ENCODE peak calls at places on chromosomes 1 and 21, in nine cellular contexts. One of them, this sample, is unnamed.

GRCh38 chr1:164613176-164613575 is 54.2 kb downstream of the PBX1 start:
- DNase-seq in PC-9: peak
- DNase-seq in suprapubic skin: no peak
- DNase-seq in lower lobe of right lung: no peak
- DNase-seq in hepatocyte: peak
- DNase-seq in ascending aorta: no peak
- DNase-seq in CD8-positive, alpha-beta T cell: no peak
- DNase-seq in GM23338: peak
- DNase-seq in stomach: peak
- DNase-seq in this sample: no peak

GRCh38 chr1:6412896-6413295 is 6.8 kb downstream of the HES2 start:
- DNase-seq in PC-9: peak
- DNase-seq in suprapubic skin: no peak
- DNase-seq in lower lobe of right lung: no peak
- DNase-seq in hepatocyte: no peak
- DNase-seq in ascending aorta: no peak
- DNase-seq in CD8-positive, alpha-beta T cell: no peak
- DNase-seq in GM23338: no peak
- DNase-seq in stomach: no peak
- DNase-seq in this sample: no peak

GRCh38 chr1:39396671-39397070 is 94.8 kb upstream of the BMP8A start:
- DNase-seq in PC-9: no peak
- DNase-seq in suprapubic skin: no peak
- DNase-seq in lower lobe of right lung: no peak
- DNase-seq in hepatocyte: no peak
- DNase-seq in ascending aorta: no peak
- DNase-seq in CD8-positive, alpha-beta T cell: no peak
- DNase-seq in GM23338: no peak
- DNase-seq in stomach: no peak
- DNase-seq in this sample: no peak

GRCh38 chr1:40930174-40930573 is 49.3 kb upstream of the CTPS1 start:
- DNase-seq in PC-9: no peak
- DNase-seq in suprapubic skin: peak
- DNase-seq in lower lobe of right lung: no peak
- DNase-seq in hepatocyte: no peak
- DNase-seq in ascending aorta: no peak
- DNase-seq in CD8-positive, alpha-beta T cell: no peak
- DNase-seq in GM23338: no peak
- DNase-seq in stomach: peak
- DNase-seq in this sample: no peak

GRCh38 chr1:214503553-214503952 is 47.8 kb downstream of the PTPN14 start:
- DNase-seq in PC-9: no peak
- DNase-seq in suprapubic skin: no peak
- DNase-seq in lower lobe of right lung: no peak
- DNase-seq in hepatocyte: no peak
- DNase-seq in ascending aorta: no peak
- DNase-seq in CD8-positive, alpha-beta T cell: no peak
- DNase-seq in GM23338: no peak
- DNase-seq in stomach: no peak
- DNase-seq in this sample: no peak

GRCh38 chr1:56063461-56063860 is 515.9 kb downstream of the PLPP3 start:
- DNase-seq in PC-9: no peak
- DNase-seq in suprapubic skin: no peak
- DNase-seq in lower lobe of right lung: no peak
- DNase-seq in hepatocyte: no peak
- DNase-seq in ascending aorta: no peak
- DNase-seq in CD8-positive, alpha-beta T cell: no peak
- DNase-seq in GM23338: no peak
- DNase-seq in stomach: no peak
- DNase-seq in this sample: no peak

GRCh38 chr1:48677306-48678287 is 99.1 kb downstream of the BEND5 start:
- DNase-seq in PC-9: peak
- DNase-seq in suprapubic skin: no peak
- DNase-seq in lower lobe of right lung: peak
- DNase-seq in hepatocyte: peak
- DNase-seq in ascending aorta: peak
- DNase-seq in CD8-positive, alpha-beta T cell: peak
- DNase-seq in GM23338: peak
- DNase-seq in stomach: peak
- DNase-seq in this sample: no peak

GRCh38 chr1:212507361-212507760 is 74.6 kb downstream of the NENF start:
- DNase-seq in PC-9: no peak
- DNase-seq in suprapubic skin: no peak
- DNase-seq in lower lobe of right lung: no peak
- DNase-seq in hepatocyte: no peak
- DNase-seq in ascending aorta: no peak
- DNase-seq in CD8-positive, alpha-beta T cell: no peak
- DNase-seq in GM23338: no peak
- DNase-seq in stomach: no peak
- DNase-seq in this sample: no peak

GRCh38 chr1:217982711-217983405 is 302.2 kb upstream of the RRP15 start:
- DNase-seq in PC-9: no peak
- DNase-seq in suprapubic skin: no peak
- DNase-seq in lower lobe of right lung: no peak
- DNase-seq in hepatocyte: no peak
- DNase-seq in ascending aorta: no peak
- DNase-seq in CD8-positive, alpha-beta T cell: no peak
- DNase-seq in GM23338: peak
- DNase-seq in stomach: no peak
- DNase-seq in this sample: no peak

GRCh38 chr1:90475623-90476022 is 241.5 kb downstream of the BARHL2 start:
- DNase-seq in PC-9: no peak
- DNase-seq in suprapubic skin: no peak
- DNase-seq in lower lobe of right lung: no peak
- DNase-seq in hepatocyte: peak
- DNase-seq in ascending aorta: no peak
- DNase-seq in CD8-positive, alpha-beta T cell: no peak
- DNase-seq in GM23338: peak
- DNase-seq in stomach: no peak
- DNase-seq in this sample: peak
- TF ChIP-seq CTCF in PC-9: peak
- TF ChIP-seq CTCF in suprapubic skin: no peak
- TF ChIP-seq CTCF in lower lobe of right lung: no peak
- TF ChIP-seq CTCF in hepatocyte: peak
- TF ChIP-seq CTCF in ascending aorta: peak
- TF ChIP-seq CTCF in CD8-positive, alpha-beta T cell: no peak
- TF ChIP-seq CTCF in GM23338: peak
- TF ChIP-seq CTCF in stomach: no peak
- TF ChIP-seq CTCF in this sample: peak

DNA sequence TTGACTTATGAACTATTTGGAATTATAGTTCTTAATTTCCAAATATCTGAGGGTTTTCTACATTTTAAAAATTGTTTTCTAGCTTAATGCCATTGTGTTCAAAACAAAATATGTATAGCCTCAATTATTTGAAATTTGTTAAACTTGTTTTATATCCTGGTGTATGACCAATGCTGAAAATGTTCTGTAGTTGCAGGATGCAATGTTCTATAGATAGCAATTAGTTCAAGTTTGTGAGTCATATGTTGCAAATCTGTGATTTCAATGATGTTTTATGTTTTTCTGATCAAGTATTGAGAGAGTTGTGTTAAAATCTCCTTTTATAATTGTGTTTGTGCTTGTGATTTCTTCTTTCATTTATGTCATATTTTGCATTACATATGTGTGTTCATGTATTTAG is 517.5 kb downstream of the ADGRL2 start:
- DNase-seq in PC-9: no peak
- DNase-seq in suprapubic skin: no peak
- DNase-seq in lower lobe of right lung: no peak
- DNase-seq in hepatocyte: no peak
- DNase-seq in ascending aorta: no peak
- DNase-seq in CD8-positive, alpha-beta T cell: no peak
- DNase-seq in GM23338: no peak
- DNase-seq in stomach: no peak
- DNase-seq in this sample: no peak
- H3K27ac ChIP-seq in PC-9: no peak
- H3K27ac ChIP-seq in suprapubic skin: no peak
- H3K27ac ChIP-seq in lower lobe of right lung: no peak
- H3K27ac ChIP-seq in hepatocyte: no peak
- H3K27ac ChIP-seq in ascending aorta: no peak
- H3K27ac ChIP-seq in CD8-positive, alpha-beta T cell: no peak
- H3K27ac ChIP-seq in GM23338: no peak
- H3K27ac ChIP-seq in stomach: no peak
- H3K27ac ChIP-seq in this sample: no peak

DNA sequence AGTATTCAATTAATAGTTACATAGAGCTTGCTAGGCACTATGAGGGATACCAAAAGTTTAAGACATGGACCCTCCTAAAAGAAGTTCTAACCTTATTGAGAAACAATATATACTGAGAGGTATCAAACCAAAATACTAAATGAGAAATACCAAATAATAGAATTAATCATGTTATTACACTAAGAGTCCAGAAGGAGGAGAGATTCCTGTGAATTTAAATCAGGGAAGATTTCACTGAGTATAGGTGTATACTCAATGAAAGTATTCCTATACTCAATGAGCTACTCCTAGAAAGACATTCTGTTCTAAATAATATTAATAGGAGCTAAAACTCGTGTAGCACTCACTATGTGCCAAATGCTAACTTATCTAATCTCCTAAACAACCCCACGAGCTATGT is 9.4 kb downstream of the CR1L start:
- DNase-seq in PC-9: no peak
- DNase-seq in suprapubic skin: no peak
- DNase-seq in lower lobe of right lung: no peak
- DNase-seq in hepatocyte: no peak
- DNase-seq in ascending aorta: no peak
- DNase-seq in CD8-positive, alpha-beta T cell: no peak
- DNase-seq in GM23338: peak
- DNase-seq in stomach: no peak
- DNase-seq in this sample: no peak
- TF ChIP-seq CTCF in PC-9: peak
- TF ChIP-seq CTCF in suprapubic skin: peak
- TF ChIP-seq CTCF in lower lobe of right lung: no peak
- TF ChIP-seq CTCF in hepatocyte: peak
- TF ChIP-seq CTCF in ascending aorta: peak
- TF ChIP-seq CTCF in CD8-positive, alpha-beta T cell: no peak
- TF ChIP-seq CTCF in GM23338: no peak
- TF ChIP-seq CTCF in stomach: no peak
- TF ChIP-seq CTCF in this sample: peak

DNA sequence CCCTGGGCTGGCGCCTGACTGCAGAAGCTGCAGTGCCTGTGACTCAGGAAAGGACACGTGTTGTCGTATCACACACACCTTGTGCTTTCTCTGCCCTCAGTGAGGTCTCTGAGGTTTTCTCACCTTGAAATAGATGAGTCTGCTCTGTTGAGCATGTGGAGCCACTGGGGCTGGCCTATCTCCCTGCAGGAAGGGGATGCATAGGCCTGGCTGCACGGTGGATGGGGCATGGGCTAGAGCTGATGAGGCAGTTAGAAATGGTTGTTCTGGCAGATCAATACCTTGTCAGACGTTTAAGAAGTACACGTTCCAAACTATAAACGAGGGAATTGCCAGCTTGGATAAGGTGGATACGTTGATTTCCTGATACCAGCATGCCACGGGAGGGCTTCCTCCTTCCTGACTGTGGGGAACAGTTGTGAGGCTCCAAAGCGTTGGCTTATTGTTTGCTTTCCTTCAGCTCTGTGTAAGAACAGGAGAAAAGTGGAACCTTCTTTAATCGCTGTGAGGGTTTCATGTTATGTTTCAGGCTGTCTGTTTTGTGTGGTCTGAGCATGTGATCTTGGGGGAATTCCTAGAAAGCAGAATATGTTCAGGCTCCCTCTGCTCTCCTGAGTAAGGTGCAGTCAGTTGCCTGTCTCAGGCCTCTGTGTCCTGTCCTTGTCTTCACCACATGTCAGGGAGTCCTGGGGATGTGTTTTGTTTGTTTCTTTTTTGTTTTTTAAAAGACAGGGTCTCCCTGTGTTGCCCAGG is 44.8 kb downstream of the PCNT start:
- DNase-seq in PC-9: no peak
- DNase-seq in suprapubic skin: no peak
- DNase-seq in lower lobe of right lung: no peak
- DNase-seq in hepatocyte: no peak
- DNase-seq in ascending aorta: no peak
- DNase-seq in CD8-positive, alpha-beta T cell: peak
- DNase-seq in GM23338: no peak
- DNase-seq in stomach: no peak
- DNase-seq in this sample: peak
- H3K27ac ChIP-seq in PC-9: no peak
- H3K27ac ChIP-seq in suprapubic skin: no peak
- H3K27ac ChIP-seq in lower lobe of right lung: no peak
- H3K27ac ChIP-seq in hepatocyte: no peak
- H3K27ac ChIP-seq in ascending aorta: no peak
- H3K27ac ChIP-seq in CD8-positive, alpha-beta T cell: no peak
- H3K27ac ChIP-seq in GM23338: peak
- H3K27ac ChIP-seq in stomach: no peak
- H3K27ac ChIP-seq in this sample: no peak

GRCh38 chr1:243718893-243719292 is 131.2 kb downstream of the AKT3 start:
- DNase-seq in PC-9: no peak
- DNase-seq in suprapubic skin: no peak
- DNase-seq in lower lobe of right lung: no peak
- DNase-seq in hepatocyte: no peak
- DNase-seq in ascending aorta: no peak
- DNase-seq in CD8-positive, alpha-beta T cell: no peak
- DNase-seq in GM23338: no peak
- DNase-seq in stomach: no peak
- DNase-seq in this sample: peak
- TF ChIP-seq CTCF in PC-9: no peak
- TF ChIP-seq CTCF in suprapubic skin: no peak
- TF ChIP-seq CTCF in lower lobe of right lung: no peak
- TF ChIP-seq CTCF in hepatocyte: no peak
- TF ChIP-seq CTCF in ascending aorta: no peak
- TF ChIP-seq CTCF in CD8-positive, alpha-beta T cell: no peak
- TF ChIP-seq CTCF in GM23338: no peak
- TF ChIP-seq CTCF in stomach: no peak
- TF ChIP-seq CTCF in this sample: no peak

GRCh38 chr1:247210386-247211117 is 38.7 kb upstream of the ZNF124 start:
- DNase-seq in PC-9: peak
- DNase-seq in suprapubic skin: peak
- DNase-seq in lower lobe of right lung: peak
- DNase-seq in hepatocyte: peak
- DNase-seq in ascending aorta: peak
- DNase-seq in CD8-positive, alpha-beta T cell: peak
- DNase-seq in GM23338: peak
- DNase-seq in stomach: peak
- DNase-seq in this sample: peak

GRCh38 chr1:247212012-247212411 is 40.2 kb upstream of the ZNF124 start:
- DNase-seq in PC-9: no peak
- DNase-seq in suprapubic skin: no peak
- DNase-seq in lower lobe of right lung: no peak
- DNase-seq in hepatocyte: no peak
- DNase-seq in ascending aorta: no peak
- DNase-seq in CD8-positive, alpha-beta T cell: no peak
- DNase-seq in GM23338: no peak
- DNase-seq in stomach: no peak
- DNase-seq in this sample: no peak

GRCh38 chr1:247209306-247209900 is 37.6 kb upstream of the ZNF124 start:
- DNase-seq in PC-9: no peak
- DNase-seq in suprapubic skin: no peak
- DNase-seq in lower lobe of right lung: no peak
- DNase-seq in hepatocyte: no peak
- DNase-seq in ascending aorta: no peak
- DNase-seq in CD8-positive, alpha-beta T cell: no peak
- DNase-seq in GM23338: peak
- DNase-seq in stomach: no peak
- DNase-seq in this sample: no peak

GRCh38 chr1:247211339-247211738 is 39.5 kb upstream of the ZNF124 start:
- DNase-seq in PC-9: no peak
- DNase-seq in suprapubic skin: no peak
- DNase-seq in lower lobe of right lung: no peak
- DNase-seq in hepatocyte: no peak
- DNase-seq in ascending aorta: no peak
- DNase-seq in CD8-positive, alpha-beta T cell: no peak
- DNase-seq in GM23338: peak
- DNase-seq in stomach: no peak
- DNase-seq in this sample: no peak

GRCh38 chr1:247210062-247210385 is 38.2 kb upstream of the ZNF124 start:
- DNase-seq in PC-9: no peak
- DNase-seq in suprapubic skin: no peak
- DNase-seq in lower lobe of right lung: no peak
- DNase-seq in hepatocyte: no peak
- DNase-seq in ascending aorta: no peak
- DNase-seq in CD8-positive, alpha-beta T cell: no peak
- DNase-seq in GM23338: no peak
- DNase-seq in stomach: no peak
- DNase-seq in this sample: no peak
- H3K27ac ChIP-seq in PC-9: peak
- H3K27ac ChIP-seq in suprapubic skin: peak
- H3K27ac ChIP-seq in lower lobe of right lung: peak
- H3K27ac ChIP-seq in hepatocyte: peak
- H3K27ac ChIP-seq in ascending aorta: peak
- H3K27ac ChIP-seq in CD8-positive, alpha-beta T cell: peak
- H3K27ac ChIP-seq in GM23338: peak
- H3K27ac ChIP-seq in stomach: peak
- H3K27ac ChIP-seq in this sample: peak

This sample was measured in osteoblast.